ENCODE peak calls at places on chromosomes 1 and 21, in ten cellular contexts. J is IMR-90, Q is psoas muscle, M is astrocyte of the spinal cord, P is uterus, D is cardiac muscle cell, X is nephron progenitor cell, I is WTC11, E is heart left ventricle, C is heart right ventricle. U is an unnamed sample.

GRCh38 chr1:24765308-24765988 is 20.2 kb downstream of the CLIC4 start:
- DNase-seq in J (peak), Q (no peak), M (peak), P (no peak), D (peak), X (no peak), I (no peak), E (no peak), C (no peak), U (no peak)

GRCh38 chr1:19110266-19110927 is 99.7 kb downstream of the UBR4 start:
- DNase-seq in J (no peak), Q (no peak), M (no peak), P (no peak), D (no peak), X (no peak), I (no peak), E (no peak), C (no peak), U (no peak)

GRCh38 chr1:165914136-165914798 is 86.9 kb downstream of the UCK2 start:
- DNase-seq in J (peak), Q (no peak), M (peak), P (peak), D (peak), X (peak), I (peak), E (peak), C (no peak), U (peak)

GRCh38 chr1:222171005-222171404 is 376.9 kb downstream of the HHIPL2 start:
- DNase-seq in J (peak), Q (no peak), M (peak), P (no peak), D (peak), X (no peak), I (no peak), E (no peak), C (no peak), U (no peak)

GRCh38 chr1:231918239-231919015 is 291.8 kb downstream of the DISC1 start:
- DNase-seq in J (peak), Q (no peak), M (peak), P (no peak), D (no peak), X (no peak), I (no peak), E (no peak), C (no peak), U (peak)

GRCh38 chr1:112502827-112503226 is 5.9 kb upstream of the WNT2B start:
- DNase-seq in J (no peak), Q (no peak), M (no peak), P (no peak), D (peak), X (no peak), I (no peak), E (no peak), C (no peak), U (no peak)

GRCh38 chr1:208942394-208942793 is 641.1 kb upstream of the CAMK1G start:
- DNase-seq in J (no peak), Q (no peak), M (no peak), P (no peak), D (peak), X (no peak), I (no peak), E (no peak), C (no peak), U (no peak)

GRCh38 chr1:20484526-20485462 is 1.2 kb downstream of the CAMK2N1 start:
- DNase-seq in J (no peak), Q (peak), M (no peak), P (peak), D (peak), X (peak), I (no peak), E (no peak), C (no peak), U (no peak)

GRCh38 chr1:52037402-52037814 is 3.8 kb upstream of the KTI12 start:
- DNase-seq in J (peak), Q (no peak), M (no peak), P (no peak), D (peak), X (no peak), I (no peak), E (no peak), C (no peak), U (no peak)

GRCh38 chr1:29330089-29330488 is 93.8 kb downstream of the PTPRU start:
- DNase-seq in J (no peak), Q (no peak), M (no peak), P (no peak), D (no peak), X (no peak), I (no peak), E (no peak), C (no peak), U (no peak)

GRCh38 chr1:231122143-231122542 is 39.7 kb upstream of the TRIM67 start:
- DNase-seq in J (no peak), Q (no peak), M (no peak), P (no peak), D (no peak), X (no peak), I (no peak), E (no peak), C (no peak), U (no peak)

GRCh38 chr1:221031015-221031889 is 152.0 kb downstream of the HLX start:
- DNase-seq in J (no peak), Q (no peak), M (no peak), P (no peak), D (no peak), X (no peak), I (no peak), E (no peak), C (no peak), U (no peak)

GRCh38 chr21:27555996-27556395 is 589.1 kb upstream of the ADAMTS5 start:
- DNase-seq in J (no peak), Q (no peak), M (no peak), P (no peak), D (peak), X (no peak), I (no peak), E (no peak), C (no peak), U (no peak)

GRCh38 chr1:26142165-26142564 is 16.7 kb upstream of the FAM110D start:
- DNase-seq in J (no peak), Q (no peak), M (no peak), P (no peak), D (no peak), X (no peak), I (no peak), E (no peak), C (no peak), U (no peak)

GRCh38 chr21:27291006-27291405 is 324.1 kb upstream of the ADAMTS5 start:
- DNase-seq in J (no peak), Q (no peak), M (no peak), P (no peak), D (no peak), X (no peak), I (no peak), E (no peak), C (no peak), U (no peak)

DNA sequence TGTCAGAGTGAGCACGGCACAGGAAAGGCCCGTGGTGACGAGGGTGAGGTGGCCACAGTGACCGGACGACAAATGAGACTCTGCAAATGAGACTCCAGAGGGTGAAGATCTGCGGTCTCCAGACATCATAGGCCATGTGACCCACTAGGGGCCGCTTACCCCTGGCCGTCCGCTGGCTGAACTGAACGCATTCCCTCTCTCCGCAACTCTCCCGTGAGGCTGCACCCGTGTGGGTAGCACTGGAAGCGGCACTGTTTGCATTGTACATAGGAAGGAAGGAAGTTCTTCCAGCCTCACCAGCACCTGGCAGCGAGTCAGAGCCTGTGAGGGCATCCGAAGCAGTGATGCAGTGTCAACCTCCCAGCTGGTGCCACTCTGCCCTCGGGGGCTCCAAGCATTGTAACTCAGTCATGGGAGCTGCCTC is 23.6 kb upstream of the SPSB1 start:
- DNase-seq in J (no peak), Q (no peak), M (no peak), P (no peak), D (no peak), X (no peak), I (no peak), E (no peak), C (no peak), U (no peak)
- TF ChIP-seq CTCF in J (no peak), Q (no peak), M (no peak), P (no peak), D (no peak), X (no peak), I (no peak), E (no peak), C (no peak), U (no peak)

GRCh38 chr1:77416692-77417450 is 135.1 kb downstream of the AK5 start:
- DNase-seq in J (peak), Q (no peak), M (no peak), P (no peak), D (peak), X (no peak), I (peak), E (no peak), C (no peak), U (no peak)
- TF ChIP-seq CTCF in J (peak), Q (no peak), M (peak), P (no peak), D (peak), X (no peak), I (peak), E (peak), C (peak), U (peak)

GRCh38 chr1:96240438-96240837 is 481.1 kb upstream of the PTBP2 start:
- DNase-seq in J (no peak), Q (no peak), M (no peak), P (no peak), D (no peak), X (no peak), I (no peak), E (no peak), C (no peak), U (no peak)
- TF ChIP-seq CTCF in J (no peak), Q (no peak), M (no peak), P (no peak), D (no peak), X (no peak), I (no peak), E (no peak), C (no peak), U (no peak)

DNA sequence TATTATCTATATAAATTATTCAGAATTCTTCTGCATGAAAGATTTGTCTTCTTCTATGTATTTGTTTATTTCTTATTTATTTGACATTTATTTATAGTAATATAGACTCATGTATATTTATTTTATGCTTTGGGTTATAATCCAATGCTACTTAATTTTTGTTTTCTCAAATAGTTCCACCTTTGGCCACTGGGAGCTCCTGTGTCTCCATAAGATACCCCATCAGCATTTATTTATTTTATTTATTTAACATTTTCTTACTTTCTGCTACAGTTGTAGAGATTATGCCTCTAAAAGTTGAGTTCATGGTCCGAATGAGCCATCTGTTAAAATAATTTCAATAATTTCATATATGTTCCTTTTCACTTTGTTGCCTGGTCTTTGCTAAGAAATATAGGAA is 289.4 kb downstream of the ADGRL2 start:
- DNase-seq in J (no peak), Q (no peak), M (peak), P (no peak), D (peak), X (no peak), I (no peak), E (no peak), C (no peak), U (no peak)
- TF ChIP-seq CTCF in J (peak), Q (no peak), M (peak), P (no peak), D (peak), X (peak), I (no peak), E (no peak), C (no peak), U (no peak)

GRCh38 chr21:36908260-36908908 is 58.1 kb downstream of the HLCS start:
- DNase-seq in J (peak), Q (no peak), M (no peak), P (no peak), D (peak), X (no peak), I (no peak), E (no peak), C (no peak), U (no peak)
- TF ChIP-seq CTCF in J (peak), Q (no peak), M (peak), P (no peak), D (peak), X (no peak), I (no peak), E (no peak), C (no peak), U (no peak)

GRCh38 chr1:172532700-172533510 is at the start of gene SUCO:
- DNase-seq in J (peak), Q (peak), M (peak), P (peak), D (peak), X (peak), I (peak), E (peak), C (peak), U (peak)
- TF ChIP-seq CTCF in J (no peak), Q (no peak), M (no peak), P (no peak), D (peak), X (no peak), I (no peak), E (peak), C (no peak), U (no peak)

U was measured in Peyer's patch.